ENCODE peak calls at places on chromosomes 7 and 10, in nine cellular contexts. T, P, K, L, Z, R, M, E and I are unnamed samples.
A peak's percentile ranks its signal among the peaks of the same experiment; 100 is the strongest.

GRCh38 chr10:78343266-78343665 is 309.6 kb downstream of the RPS24 start:
- DNase-seq in T (no peak), P (no peak), K (no peak), L (no peak), Z (no peak), R (no peak), M (no peak), E (no peak), I (no peak)

GRCh38 chr10:78478919-78479318 is 445.3 kb downstream of the RPS24 start:
- DNase-seq in T (no peak), P (no peak), K (no peak), L (no peak), Z (no peak), R (no peak), M (no peak), E (no peak), I (no peak)

GRCh38 chr7:150465414-150465813 is 15.0 kb downstream of the GIMAP8 start:
- DNase-seq in T (no peak), P (no peak), K (no peak), L (no peak), Z (no peak), R (no peak), M (no peak), E (no peak), I (no peak)

GRCh38 chr10:124651402-124651887 is 92.7 kb downstream of the FAM53B start:
- DNase-seq in T (no peak), P (no peak), K (no peak), L (no peak), Z (no peak), R (no peak), M (no peak), E (no peak), I (no peak)

GRCh38 chr10:104349623-104350142 is 4.0 kb upstream of the CFAP58 start:
- DNase-seq in T (no peak), P (no peak), K (peak; percentile 29), L (no peak), Z (no peak), R (no peak), M (no peak), E (no peak), I (no peak)

GRCh38 chr10:16944081-16944922 is 127.1 kb upstream of the RSU1 start:
- DNase-seq in T (no peak), P (no peak), K (no peak), L (no peak), Z (no peak), R (no peak), M (no peak), E (no peak), I (no peak)

GRCh38 chr10:97647556-97647955 is 7.1 kb downstream of the PI4K2A start:
- DNase-seq in T (no peak), P (no peak), K (no peak), L (no peak), Z (no peak), R (no peak), M (no peak), E (no peak), I (no peak)

GRCh38 chr7:73557397-73558257 is at the start of gene BCL7B:
- DNase-seq in T (peak; percentile 68), P (peak; percentile 71), K (peak; percentile 93), L (peak; percentile 67), Z (peak; percentile 69), R (peak; percentile 67), M (peak; percentile 71), E (peak; percentile 83), I (peak; percentile 77)

GRCh38 chr7:19491821-19492452 is 216.9 kb downstream of the POLR1F start:
- DNase-seq in T (no peak), P (no peak), K (peak; percentile 78), L (no peak), Z (no peak), R (no peak), M (no peak), E (no peak), I (no peak)

GRCh38 chr10:32049113-32049512 is 7.1 kb downstream of the KIF5B start:
- DNase-seq in T (no peak), P (no peak), K (no peak), L (no peak), Z (no peak), R (no peak), M (no peak), E (no peak), I (no peak)

GRCh38 chr7:134141868-134142264 is 14.7 kb downstream of the LRGUK start:
- DNase-seq in T (no peak), P (no peak), K (no peak), L (no peak), Z (no peak), R (no peak), M (no peak), E (no peak), I (no peak)

GRCh38 chr10:3321123-3321522 is 148.5 kb upstream of the PITRM1 start:
- DNase-seq in T (no peak), P (no peak), K (no peak), L (no peak), Z (no peak), R (no peak), M (no peak), E (no peak), I (no peak)

GRCh38 chr7:158702196-158702595 is 2.4 kb downstream of the NCAPG2 start:
- DNase-seq in T (no peak), P (no peak), K (no peak), L (no peak), Z (no peak), R (no peak), M (no peak), E (no peak), I (no peak)

GRCh38 chr10:69845574-69846251 is 44.0 kb downstream of the COL13A1 start:
- DNase-seq in T (no peak), P (no peak), K (peak; percentile 87), L (no peak), Z (no peak), R (no peak), M (no peak), E (no peak), I (no peak)

GRCh38 chr7:98978672-98979071 is 100.3 kb downstream of the TRRAP start:
- DNase-seq in T (no peak), P (no peak), K (no peak), L (no peak), Z (no peak), R (no peak), M (no peak), E (no peak), I (no peak)

GRCh38 chr7:7135074-7135473 is 47.3 kb upstream of the C1GALT1 start:
- DNase-seq in T (no peak), P (no peak), K (no peak), L (no peak), Z (no peak), R (no peak), M (no peak), E (no peak), I (no peak)

GRCh38 chr10:73506074-73506473 is 10.2 kb upstream of the PPP3CB start:
- DNase-seq in T (no peak), P (no peak), K (no peak), L (no peak), Z (no peak), R (no peak), M (no peak), E (no peak), I (no peak)

GRCh38 chr7:73999664-74000420 is 28.1 kb upstream of the ELN start:
- DNase-seq in T (no peak), P (no peak), K (no peak), L (no peak), Z (no peak), R (peak; percentile 47), M (no peak), E (no peak), I (no peak)

GRCh38 chr7:13420711-13421110 is 568.8 kb downstream of the ETV1 start:
- DNase-seq in T (no peak), P (no peak), K (no peak), L (no peak), Z (no peak), R (no peak), M (no peak), E (no peak), I (no peak)

GRCh38 chr7:36388423-36388822 is 1.2 kb upstream of the ANLN start:
- DNase-seq in T (no peak), P (no peak), K (no peak), L (no peak), Z (no peak), R (no peak), M (no peak), E (no peak), I (no peak)

GRCh38 chr7:11170160-11170559 is 196.5 kb downstream of the PHF14 start:
- DNase-seq in T (no peak), P (no peak), K (no peak), L (no peak), Z (no peak), R (no peak), M (no peak), E (no peak), I (no peak)

GRCh38 chr7:12222889-12223579 is 11.9 kb downstream of the TMEM106B start:
- DNase-seq in T (no peak), P (no peak), K (no peak), L (no peak), Z (no peak), R (no peak), M (no peak), E (peak; percentile 42), I (peak; percentile 69)

GRCh38 chr10:62748386-62748785 is 56.1 kb upstream of the ADO start:
- DNase-seq in T (no peak), P (no peak), K (no peak), L (no peak), Z (no peak), R (no peak), M (no peak), E (no peak), I (no peak)

GRCh38 chr7:157428554-157428945 is 91.7 kb downstream of the DNAJB6 start:
- DNase-seq in T (no peak), P (no peak), K (no peak), L (no peak), Z (no peak), R (no peak), M (no peak), E (no peak), I (no peak)

GRCh38 chr7:74324499-74325229 is 35.5 kb downstream of the CLIP2 start:
- DNase-seq in T (no peak), P (no peak), K (no peak), L (no peak), Z (no peak), R (no peak), M (no peak), E (no peak), I (no peak)

GRCh38 chr10:93199221-93199681 is 125.6 kb downstream of the CYP26A1 start:
- DNase-seq in T (no peak), P (no peak), K (peak; percentile 77), L (no peak), Z (no peak), R (peak; percentile 26), M (no peak), E (no peak), I (no peak)

GRCh38 chr7:107262857-107263256 is 94.1 kb downstream of the HBP1 start:
- DNase-seq in T (no peak), P (no peak), K (no peak), L (no peak), Z (no peak), R (no peak), M (no peak), E (no peak), I (no peak)

GRCh38 chr7:149859369-149859768 is 14.4 kb upstream of the ATP6V0E2 start:
- DNase-seq in T (no peak), P (no peak), K (no peak), L (no peak), Z (no peak), R (no peak), M (no peak), E (no peak), I (no peak)

GRCh38 chr10:124508070-124508667 is 46.5 kb downstream of the LHPP start:
- DNase-seq in T (no peak), P (no peak), K (no peak), L (no peak), Z (no peak), R (no peak), M (no peak), E (no peak), I (no peak)

GRCh38 chr7:121041516-121042148 is 53.1 kb downstream of the CPED1 start:
- DNase-seq in T (no peak), P (no peak), K (peak; percentile 64), L (no peak), Z (no peak), R (no peak), M (no peak), E (no peak), I (no peak)

GRCh38 chr7:28732037-28732869 is 225.9 kb downstream of the TRIL start:
- DNase-seq in T (no peak), P (no peak), K (peak; percentile 94), L (no peak), Z (no peak), R (peak; percentile 40), M (no peak), E (no peak), I (no peak)